ENCODE peak calls at places on chromosomes 2 and 18, in six cellular contexts. Q is naive thymus-derived CD8-positive, alpha-beta T cell; M is NCI-H1694; O is cardiac septum; Y is SW480; F is endothelial cell of umbilical vein. P is an unnamed sample.

GRCh38 chr2:162327134-162327769 is 8.8 kb upstream of the IFIH1 start:
- DNase-seq in M (no peak), O (no peak), Y (no peak), F (no peak), Q (no peak), P (no peak)

GRCh38 chr2:152486737-152487063 is 151.7 kb downstream of the FMNL2 start:
- DNase-seq in O (no peak), F (no peak), Q (no peak), Y (no peak), M (no peak), P (no peak)

GRCh38 chr2:210541280-210541902 is 15.0 kb upstream of the CPS1 start:
- DNase-seq in M (no peak), O (no peak), F (no peak), Y (no peak), Q (no peak), P (no peak)

GRCh38 chr2:12618576-12618975 is 98.2 kb upstream of the TRIB2 start:
- DNase-seq in F (no peak), Q (no peak), Y (no peak), O (no peak), M (no peak), P (no peak)

GRCh38 chr2:109660046-109660860 is 46.1 kb downstream of the SOWAHC start:
- DNase-seq in O (no peak), F (peak), Y (peak), Q (no peak), M (no peak), P (no peak)

GRCh38 chr18:3761266-3761665 is 311.3 kb downstream of the TGIF1 start:
- DNase-seq in Q (no peak), M (no peak), Y (no peak), O (no peak), F (no peak), P (no peak)

GRCh38 chr18:61496374-61496773 is 163.1 kb downstream of the CDH20 start:
- DNase-seq in Q (no peak), M (no peak), Y (no peak), F (no peak), O (no peak), P (no peak)

GRCh38 chr18:74541703-74542555 is 7.6 kb downstream of the CNDP1 start:
- DNase-seq in Y (no peak), O (no peak), Q (no peak), F (no peak), M (no peak), P (no peak)

GRCh38 chr2:148645925-148646559 is 1.5 kb downstream of the EPC2 start:
- DNase-seq in O (no peak), Y (peak), F (peak), Q (peak), M (peak), P (peak)

GRCh38 chr18:62018034-62018760 is 125.4 kb upstream of the RNF152 start:
- DNase-seq in Q (no peak), F (no peak), M (no peak), Y (no peak), O (no peak), P (no peak)

GRCh38 chr2:37670378-37671012 is 947 bp downstream of the CDC42EP3 start:
- DNase-seq in Y (no peak), F (peak), M (no peak), Q (no peak), O (no peak), P (no peak)

GRCh38 chr18:43919565-43919964 is 642.3 kb upstream of the SYT4 start:
- DNase-seq in Q (no peak), Y (no peak), M (no peak), F (peak), O (no peak), P (no peak)

GRCh38 chr2:235674116-235674515 is 180.3 kb downstream of the AGAP1 start:
- DNase-seq in O (peak), F (no peak), M (no peak), Q (no peak), Y (no peak), P (no peak)

GRCh38 chr2:100482741-100483140 is 12.5 kb downstream of the NMS start:
- DNase-seq in O (no peak), Y (no peak), F (no peak), M (no peak), Q (no peak), P (no peak)

GRCh38 chr2:219252084-219252483 is 959 bp upstream of the TUBA4B start:
- DNase-seq in O (no peak), Y (no peak), F (no peak), Q (no peak), M (no peak), P (no peak)

GRCh38 chr2:45040786-45041185 is 31.5 kb upstream of the SIX2 start:
- DNase-seq in Q (no peak), Y (no peak), M (no peak), O (no peak), F (no peak), P (no peak)

GRCh38 chr2:68196120-68196716 is 38.5 kb downstream of the PNO1 start:
- DNase-seq in F (peak), M (peak), Q (peak), Y (peak), O (no peak), P (peak)

GRCh38 chr2:54999182-54999581 is 51.1 kb downstream of the RTN4 start:
- DNase-seq in Y (no peak), O (no peak), F (no peak), M (no peak), Q (no peak), P (no peak)

GRCh38 chr2:212607080-212607479 is 68.5 kb upstream of the ERBB4 start:
- DNase-seq in O (no peak), F (no peak), Q (no peak), M (no peak), Y (no peak), P (no peak)

GRCh38 chr2:23436346-23437099 is 51.5 kb downstream of the KLHL29 start:
- DNase-seq in M (no peak), Y (peak), F (peak), Q (no peak), O (peak), P (no peak)

GRCh38 chr2:173872714-173873113 is 92.5 kb downstream of the SP3 start:
- DNase-seq in O (no peak), Q (no peak), Y (no peak), F (no peak), M (no peak), P (no peak)

GRCh38 chr2:174711206-174711605 is 53.1 kb downstream of the CHRNA1 start:
- DNase-seq in Y (no peak), F (no peak), M (no peak), Q (no peak), O (no peak), P (no peak)

GRCh38 chr2:85435220-85435958 is 16.9 kb downstream of the SH2D6 start:
- DNase-seq in Y (no peak), F (no peak), O (no peak), M (no peak), Q (no peak), P (no peak)

GRCh38 chr18:59272971-59273935 is at the start of gene RAX:
- DNase-seq in Q (no peak), F (peak), Y (no peak), O (no peak), M (no peak), P (no peak)

GRCh38 chr2:29058082-29058481 is 16.2 kb downstream of the PCARE start:
- DNase-seq in F (no peak), Q (no peak), Y (no peak), O (no peak), M (no peak), P (no peak)

GRCh38 chr2:66641685-66642084 is 206.8 kb downstream of the MEIS1 start:
- DNase-seq in F (no peak), Y (no peak), M (no peak), O (no peak), Q (no peak), P (no peak)

GRCh38 chr2:160469615-160470204 is 23.9 kb downstream of the RBMS1 start:
- DNase-seq in Q (no peak), Y (no peak), O (no peak), F (no peak), M (no peak), P (no peak)

GRCh38 chr2:106098081-106098480 is 96.0 kb downstream of the UXS1 start:
- DNase-seq in M (no peak), O (no peak), Y (no peak), Q (no peak), F (peak), P (no peak)

GRCh38 chr2:134718956-134719814 is at the start of gene TMEM163:
- DNase-seq in F (no peak), Y (peak), Q (no peak), M (no peak), O (no peak), P (no peak)

GRCh38 chr18:76545433-76546281 is 50.6 kb upstream of the ZNF516 start:
- DNase-seq in M (no peak), Y (no peak), Q (no peak), F (no peak), O (no peak), P (no peak)

GRCh38 chr18:61001138-61001537 is 332.1 kb upstream of the CDH20 start:
- DNase-seq in O (no peak), M (no peak), Y (no peak), F (no peak), Q (no peak), P (no peak)

GRCh38 chr2:170409164-170409535 is 231.2 kb downstream of the MYO3B start:
- DNase-seq in O (no peak), M (peak), F (peak), Q (peak), Y (peak), P (peak)

GRCh38 chr2:12770569-12770968 is 53.8 kb downstream of the TRIB2 start:
- DNase-seq in O (no peak), Y (no peak), M (no peak), Q (no peak), F (no peak), P (no peak)

GRCh38 chr2:214774108-214774507 is 35.4 kb downstream of the BARD1 start:
- DNase-seq in Q (no peak), F (peak), M (no peak), O (no peak), Y (no peak), P (no peak)

GRCh38 chr2:24269270-24269669 is 91.1 kb downstream of the ITSN2 start:
- DNase-seq in Y (no peak), Q (no peak), O (no peak), M (no peak), F (peak), P (no peak)

GRCh38 chr2:66813525-66813924 is 378.6 kb downstream of the MEIS1 start:
- DNase-seq in Q (no peak), F (no peak), O (no peak), M (no peak), Y (no peak), P (no peak)

P was measured in CD4-positive, alpha-beta memory T cell.